ENCODE peak calls at places on chromosomes 3 and 15, in six cellular contexts. R is fibroblast of the aortic adventitia, V is nephron progenitor cell, T is colonic mucosa, C is stomach, K is IMR-90. U is an unnamed sample.

GRCh38 chr15:49215768-49216739 is 46.0 kb downstream of the GALK2 start:
- DNase-seq in R (no peak), V (no peak), T (no peak), C (peak; percentile 43), K (no peak), U (no peak)

GRCh38 chr3:197154-197855 is 742 bp downstream of the CHL1 start:
- DNase-seq in R (no peak), V (peak; percentile 78), T (peak; percentile 19), C (no peak), K (no peak), U (peak; percentile 40)

GRCh38 chr3:53162672-53163458 is 1.9 kb downstream of the PRKCD start:
- DNase-seq in R (peak; percentile 4), V (no peak), T (peak; percentile 46), C (peak; percentile 45), K (no peak), U (no peak)

GRCh38 chr3:152817400-152817799 is 17.5 kb upstream of the P2RY1 start:
- DNase-seq in R (no peak), V (no peak), T (no peak), C (no peak), K (no peak), U (no peak)

GRCh38 chr3:190323241-190323617 is 983 bp upstream of the CLDN1 start:
- DNase-seq in R (no peak), V (no peak), T (no peak), C (peak; percentile 38), K (no peak), U (no peak)

GRCh38 chr15:87604857-87605446 is 651.6 kb downstream of the NTRK3 start:
- DNase-seq in R (peak; percentile 35), V (peak; percentile 44), T (no peak), C (no peak), K (no peak), U (no peak)

GRCh38 chr3:64049136-64049535 is 25.8 kb upstream of the PSMD6 start:
- DNase-seq in R (peak; percentile 39), V (no peak), T (no peak), C (no peak), K (peak; percentile 74), U (no peak)

GRCh38 chr3:49699281-49699723 is 9.9 kb downstream of the RNF123 start:
- DNase-seq in R (no peak), V (no peak), T (no peak), C (no peak), K (no peak), U (no peak)

GRCh38 chr3:40912461-40912860 is 286.8 kb upstream of the CTNNB1 start:
- DNase-seq in R (no peak), V (no peak), T (no peak), C (no peak), K (no peak), U (no peak)

GRCh38 chr3:114552527-114552812 is 258.6 kb downstream of the TIGIT start:
- DNase-seq in R (peak; percentile 42), V (no peak), T (no peak), C (no peak), K (no peak), U (no peak)

GRCh38 chr15:39698444-39699390 is 83.9 kb downstream of the FSIP1 start:
- DNase-seq in R (no peak), V (no peak), T (no peak), C (no peak), K (no peak), U (no peak)

GRCh38 chr15:77440378-77440999 is 19.8 kb downstream of the HMG20A start:
- DNase-seq in R (peak; percentile 16), V (no peak), T (no peak), C (no peak), K (peak; percentile 70), U (no peak)

GRCh38 chr3:197511853-197512635 is 43.7 kb downstream of the BDH1 start:
- DNase-seq in R (no peak), V (no peak), T (no peak), C (no peak), K (no peak), U (no peak)

GRCh38 chr3:50623840-50624474 is 7.0 kb downstream of the MAPKAPK3 start:
- DNase-seq in R (no peak), V (no peak), T (no peak), C (no peak), K (peak; percentile 22), U (no peak)

GRCh38 chr3:48064292-48064829 is 48.1 kb upstream of the MAP4 start:
- DNase-seq in R (no peak), V (no peak), T (no peak), C (no peak), K (peak; percentile 27), U (no peak)

GRCh38 chr3:107458871-107459270 is 63.9 kb upstream of the BBX start:
- DNase-seq in R (peak; percentile 39), V (no peak), T (no peak), C (no peak), K (no peak), U (no peak)

GRCh38 chr3:56855856-56856538 is 54.2 kb upstream of the ARHGEF3 start:
- DNase-seq in R (peak; percentile 56), V (peak; percentile 46), T (peak; percentile 40), C (peak; percentile 35), K (no peak), U (no peak)

GRCh38 chr3:110811050-110811449 is 260.6 kb upstream of the NECTIN3 start:
- DNase-seq in R (peak; percentile 22), V (no peak), T (no peak), C (no peak), K (peak; percentile 25), U (no peak)

GRCh38 chr15:82108489-82109078 is 62.8 kb upstream of the MEX3B start:
- DNase-seq in R (peak; percentile 60), V (peak; percentile 66), T (peak; percentile 65), C (peak; percentile 79), K (peak; percentile 50), U (peak; percentile 68)

GRCh38 chr3:61829301-61830110 is 268.1 kb downstream of the PTPRG start:
- DNase-seq in R (no peak), V (peak; percentile 44), T (no peak), C (no peak), K (no peak), U (no peak)

DNA sequence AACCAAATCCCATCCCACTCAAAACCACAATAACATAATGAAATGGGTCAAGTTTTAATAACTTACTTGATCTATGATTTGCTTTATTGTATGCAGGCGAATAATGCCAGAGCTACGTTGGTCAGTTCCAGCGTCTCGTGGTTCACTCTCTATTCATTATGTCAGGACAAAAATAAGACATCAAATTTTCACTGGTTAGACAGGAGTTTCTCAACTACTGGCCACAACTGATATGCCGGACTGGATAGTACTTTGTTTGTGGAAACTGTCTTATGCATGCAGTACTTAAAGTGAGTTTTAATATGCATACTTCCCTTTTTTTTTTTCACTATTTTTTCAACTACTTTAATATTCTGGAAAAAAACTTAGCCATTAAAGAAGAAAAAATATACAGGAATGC is 94.4 kb downstream of the TJP1 start:
- DNase-seq in R (no peak), V (no peak), T (no peak), C (no peak), K (no peak), U (no peak)
- TF ChIP-seq CTCF in R (no peak), V (no peak), T (no peak), C (no peak), K (no peak), U (no peak)

GRCh38 chr3:155049959-155050358 is 30.2 kb upstream of the MME start:
- DNase-seq in R (no peak), V (no peak), T (no peak), C (no peak), K (no peak), U (no peak)
- TF ChIP-seq CTCF in R (no peak), V (no peak), T (no peak), C (no peak), K (no peak), U (no peak)

DNA sequence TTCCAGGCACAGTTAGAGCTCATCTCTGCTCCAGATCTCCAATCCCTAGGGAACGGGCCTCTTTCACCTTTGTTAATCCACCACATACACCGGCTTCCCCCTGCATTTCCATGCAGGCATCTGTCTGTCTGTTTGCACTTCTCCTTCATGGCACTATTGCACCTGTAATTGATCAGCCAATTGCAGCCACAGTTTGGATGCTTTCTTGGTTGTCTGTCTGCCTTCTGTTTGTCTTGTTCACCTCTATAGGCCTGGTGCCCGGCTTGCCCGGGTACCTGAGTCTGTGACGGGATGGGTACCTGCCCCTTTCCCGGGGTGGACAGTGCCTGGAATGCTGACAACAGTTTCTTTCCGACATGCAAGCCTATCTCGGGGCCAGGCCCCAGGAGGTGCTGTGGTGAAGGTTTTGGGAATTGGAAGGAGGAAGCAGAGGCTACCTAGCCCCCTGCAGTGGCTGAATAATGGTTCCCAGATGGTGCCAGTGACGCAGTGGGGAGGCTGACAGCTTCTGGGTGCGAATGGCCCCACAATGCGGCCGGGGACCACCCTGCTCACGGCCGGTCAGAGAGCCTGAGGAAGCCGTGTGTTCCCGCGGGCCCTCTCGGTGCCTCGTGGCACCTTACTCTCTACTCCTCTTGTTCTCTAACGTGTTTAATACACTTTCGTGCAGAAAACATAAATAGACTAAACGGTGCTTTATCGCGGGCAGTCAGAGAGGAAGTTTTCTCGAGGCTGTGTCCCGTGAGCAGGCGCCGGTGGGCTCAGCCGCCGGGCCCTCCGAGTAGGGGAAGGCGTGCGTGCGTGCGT is 31.3 kb upstream of the RAB6B start:
- DNase-seq in R (no peak), V (peak; percentile 25), T (peak; percentile 20), C (no peak), K (no peak), U (no peak)
- TF ChIP-seq CTCF in R (no peak), V (no peak), T (no peak), C (no peak), K (no peak), U (no peak)

GRCh38 chr3:88057650-88058321 is 1.0 kb downstream of the CGGBP1 start:
- DNase-seq in R (peak; percentile 49), V (no peak), T (no peak), C (no peak), K (peak; percentile 20), U (no peak)
- TF ChIP-seq CTCF in R (peak; percentile 46), V (no peak), T (no peak), C (no peak), K (peak; percentile 25), U (no peak)

GRCh38 chr3:128111147-128111546 is 12.5 kb downstream of the RUVBL1 start:
- DNase-seq in R (peak; percentile 23), V (no peak), T (no peak), C (no peak), K (no peak), U (no peak)

GRCh38 chr3:128113817-128114794 is 9.5 kb downstream of the RUVBL1 start:
- DNase-seq in R (no peak), V (peak; percentile 10), T (no peak), C (no peak), K (no peak), U (no peak)

GRCh38 chr3:128107809-128108208 is 15.8 kb downstream of the RUVBL1 start:
- DNase-seq in R (no peak), V (no peak), T (no peak), C (no peak), K (peak; percentile 10), U (no peak)

DNA sequence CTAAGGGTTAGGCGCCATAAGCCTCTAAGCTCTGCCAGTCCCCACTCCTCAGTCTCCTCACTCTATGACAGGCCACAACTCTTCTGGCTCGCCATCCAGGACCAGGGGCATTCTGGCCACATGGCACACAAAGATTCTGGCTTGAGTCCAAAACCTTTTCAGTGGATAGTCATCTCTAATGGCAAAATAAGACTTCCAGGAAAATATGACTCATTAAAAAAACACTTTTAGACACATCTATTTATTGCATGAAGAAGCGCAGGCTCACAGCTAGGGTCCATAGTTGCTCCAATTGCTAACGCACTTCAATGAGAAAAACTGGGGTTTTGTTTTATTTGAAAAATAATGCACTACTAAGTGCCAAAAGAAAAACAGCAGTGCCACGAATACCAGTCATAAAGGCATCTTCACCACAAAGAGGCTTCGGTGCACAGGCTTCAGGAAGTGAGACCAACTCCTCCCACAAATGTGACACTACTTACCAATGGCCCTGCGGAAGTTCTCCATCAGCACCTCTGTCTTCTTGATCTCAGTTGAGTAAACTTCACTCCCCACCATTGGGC is 11.1 kb downstream of the RUVBL1 start:
- DNase-seq in R (peak; percentile 93), V (no peak), T (no peak), C (no peak), K (peak; percentile 90), U (no peak)
- TF ChIP-seq CTCF in R (peak; percentile 43), V (no peak), T (no peak), C (no peak), K (peak; percentile 11), U (no peak)

U was measured in mesothelial cell of epicardium.